ENCODE peak calls at places on chromosomes 16 and 17, in four cellular contexts. T is iPS DF 6.9, L is fibroblast of lung, I is left ventricle myocardium inferior. O is an unnamed sample.

GRCh38 chr16:16025214-16025968 is 76.0 kb downstream of the ABCC1 start:
- DNase-seq in T (no peak), L (peak; percentile 92), I (no peak), O (peak; percentile 60)

GRCh38 chr17:3546521-3546920 is 11.1 kb downstream of the TRPV3 start:
- DNase-seq in T (no peak), L (no peak), I (no peak), O (no peak)

GRCh38 chr16:49653577-49653976 is 202.3 kb downstream of the ZNF423 start:
- DNase-seq in T (no peak), L (no peak), I (no peak), O (no peak)

GRCh38 chr17:6069611-6070279 is 434 bp upstream of the WSCD1 start:
- DNase-seq in T (no peak), L (no peak), I (no peak), O (no peak)

GRCh38 chr17:41645371-41646063 is 21.1 kb upstream of the KRT17 start:
- DNase-seq in T (no peak), L (peak; percentile 48), I (no peak), O (no peak)

GRCh38 chr16:15723808-15724207 is 73.8 kb downstream of the NDE1 start:
- DNase-seq in T (no peak), L (no peak), I (no peak), O (no peak)

GRCh38 chr16:73196670-73197069 is 148.7 kb upstream of the ZFHX3 start:
- DNase-seq in T (peak; percentile 43), L (peak; percentile 77), I (peak; percentile 61), O (peak; percentile 77)

GRCh38 chr16:85464342-85465305 is 148.5 kb upstream of the GSE1 start:
- DNase-seq in T (no peak), L (no peak), I (no peak), O (no peak)

GRCh38 chr17:17737938-17738894 is 57.0 kb downstream of the RAI1 start:
- DNase-seq in T (no peak), L (peak; percentile 47), I (no peak), O (no peak)

DNA sequence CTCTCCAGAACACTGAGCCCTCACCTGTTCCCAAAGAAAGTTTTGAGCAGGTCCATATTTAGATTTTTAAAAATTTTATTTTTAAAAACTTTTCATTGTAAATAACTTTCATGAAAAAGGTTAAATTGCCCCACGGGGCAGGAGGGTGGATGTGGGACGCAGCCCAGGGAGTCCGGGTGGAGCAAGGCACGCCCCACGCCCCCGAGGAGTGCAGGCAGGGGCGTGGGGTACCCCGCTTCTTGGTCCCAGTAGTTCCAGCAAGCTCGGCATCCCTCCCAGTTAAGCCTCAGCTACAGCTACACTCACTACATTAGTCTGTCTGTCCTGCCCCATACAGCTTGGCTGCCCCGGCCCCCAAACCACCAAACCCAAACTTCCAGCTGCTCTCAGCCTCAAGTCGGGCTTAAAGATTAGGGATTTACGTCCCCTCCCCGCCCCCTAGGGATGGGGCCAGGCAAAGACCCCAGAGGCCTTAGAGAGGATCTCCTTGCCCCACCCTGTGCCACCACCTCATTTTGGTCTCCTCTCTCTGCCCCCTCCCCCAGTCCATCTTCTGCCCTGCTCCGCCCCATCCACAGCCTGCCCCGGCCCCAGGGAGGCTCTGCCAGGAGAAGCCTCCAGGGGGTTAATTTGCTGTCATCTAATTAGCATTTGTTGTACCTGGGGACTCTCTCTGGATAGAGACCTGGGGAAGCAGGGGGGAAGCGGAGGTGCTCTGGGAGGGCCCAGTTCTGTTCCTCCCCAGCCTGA is 4.6 kb downstream of the FOXJ1 start:
- DNase-seq in T (no peak), L (no peak), I (no peak), O (no peak)
- H3K4me1 ChIP-seq in T (peaks cover 35% of the 10 kb centered on the region), L (peaks cover 1% of the 10 kb centered on the region), I (peaks cover 45% of the 10 kb centered on the region), O (peaks cover 37% of the 10 kb centered on the region)

GRCh38 chr16:70523621-70524405 is at the start of gene SF3B3:
- DNase-seq in T (peak; percentile 31), L (no peak), I (no peak), O (peak; percentile 57)

GRCh38 chr16:70526403-70526802 is 2.8 kb downstream of the SF3B3 start:
- DNase-seq in T (no peak), L (peak; percentile 37), I (no peak), O (no peak)

GRCh38 chr16:70529051-70529777 is 5.6 kb downstream of the SF3B3 start:
- DNase-seq in T (no peak), L (peak; percentile 79), I (no peak), O (no peak)

GRCh38 chr16:70523013-70523620 is at the start of gene COG4:
- DNase-seq in T (peak; percentile 57), L (peak; percentile 87), I (peak; percentile 90), O (peak; percentile 85)

GRCh38 chr16:70527315-70527996 is 3.8 kb downstream of the SF3B3 start:
- DNase-seq in T (no peak), L (no peak), I (no peak), O (no peak)
- H3K36me3 ChIP-seq in T (peaks cover 20% of the 10 kb centered on the region), L (peaks cover 15% of the 10 kb centered on the region), I (peaks cover 58% of the 10 kb centered on the region), O (peaks cover 50% of the 10 kb centered on the region)

DNA sequence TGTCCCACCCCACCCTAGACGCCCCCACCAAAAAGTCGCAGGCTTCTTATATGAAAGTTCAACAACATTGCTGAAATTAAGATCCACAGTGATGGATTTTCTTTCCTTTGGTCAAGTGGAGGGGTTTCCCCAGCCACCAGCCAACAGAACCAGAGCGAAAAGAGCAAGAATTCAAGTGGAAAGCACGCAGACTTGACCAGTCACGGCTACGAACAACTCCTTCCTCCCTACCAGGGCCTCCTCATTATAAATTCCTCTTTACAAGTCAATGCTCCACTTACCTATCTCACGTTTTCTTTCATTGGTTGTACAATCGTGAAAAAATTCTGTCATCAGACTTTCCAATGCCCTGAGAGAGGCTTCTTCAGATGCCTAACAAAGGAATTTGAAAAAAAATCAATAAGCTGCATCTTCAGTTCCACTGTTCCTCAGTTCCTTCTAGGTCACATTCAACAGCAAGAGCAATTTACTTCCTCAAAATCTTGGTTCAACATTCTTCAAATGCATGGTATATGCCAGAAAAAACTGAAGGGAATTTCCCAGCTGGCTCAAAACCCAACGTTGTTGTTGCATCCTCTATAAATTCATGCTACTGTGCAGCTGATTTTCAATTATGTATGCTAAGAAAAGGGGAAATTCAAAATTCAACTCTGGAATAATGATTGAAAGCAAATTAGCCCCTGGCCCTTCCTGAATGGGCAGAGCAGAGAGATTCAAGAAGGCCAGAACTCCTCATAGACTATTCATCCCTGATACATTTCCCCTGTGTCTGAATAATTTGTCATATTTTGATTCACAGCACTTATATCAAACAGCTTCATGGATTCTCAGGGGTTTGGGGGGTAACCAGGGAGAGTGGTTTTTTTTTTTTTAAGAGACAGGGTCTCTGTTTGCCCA is 30.9 kb downstream of the XPO6 start:
- DNase-seq in T (no peak), L (peak; percentile 23), I (no peak), O (no peak)
- H3K4me1 ChIP-seq in T (peaks cover 2% of the 10 kb centered on the region), L (peaks cover 25% of the 10 kb centered on the region), I (peaks cover 46% of the 10 kb centered on the region), O (peaks cover 20% of the 10 kb centered on the region)

GRCh38 chr17:57559226-57559625 is 185.9 kb downstream of the CCDC182 start:
- DNase-seq in T (no peak), L (no peak), I (no peak), O (no peak)

GRCh38 chr17:57557363-57557762 is 187.7 kb downstream of the CCDC182 start:
- DNase-seq in T (no peak), L (no peak), I (no peak), O (no peak)

GRCh38 chr17:57555636-57556175 is 189.4 kb downstream of the CCDC182 start:
- DNase-seq in T (no peak), L (no peak), I (no peak), O (no peak)

GRCh38 chr17:57559634-57560387 is 185.3 kb downstream of the CCDC182 start:
- DNase-seq in T (no peak), L (no peak), I (no peak), O (no peak)

DNA sequence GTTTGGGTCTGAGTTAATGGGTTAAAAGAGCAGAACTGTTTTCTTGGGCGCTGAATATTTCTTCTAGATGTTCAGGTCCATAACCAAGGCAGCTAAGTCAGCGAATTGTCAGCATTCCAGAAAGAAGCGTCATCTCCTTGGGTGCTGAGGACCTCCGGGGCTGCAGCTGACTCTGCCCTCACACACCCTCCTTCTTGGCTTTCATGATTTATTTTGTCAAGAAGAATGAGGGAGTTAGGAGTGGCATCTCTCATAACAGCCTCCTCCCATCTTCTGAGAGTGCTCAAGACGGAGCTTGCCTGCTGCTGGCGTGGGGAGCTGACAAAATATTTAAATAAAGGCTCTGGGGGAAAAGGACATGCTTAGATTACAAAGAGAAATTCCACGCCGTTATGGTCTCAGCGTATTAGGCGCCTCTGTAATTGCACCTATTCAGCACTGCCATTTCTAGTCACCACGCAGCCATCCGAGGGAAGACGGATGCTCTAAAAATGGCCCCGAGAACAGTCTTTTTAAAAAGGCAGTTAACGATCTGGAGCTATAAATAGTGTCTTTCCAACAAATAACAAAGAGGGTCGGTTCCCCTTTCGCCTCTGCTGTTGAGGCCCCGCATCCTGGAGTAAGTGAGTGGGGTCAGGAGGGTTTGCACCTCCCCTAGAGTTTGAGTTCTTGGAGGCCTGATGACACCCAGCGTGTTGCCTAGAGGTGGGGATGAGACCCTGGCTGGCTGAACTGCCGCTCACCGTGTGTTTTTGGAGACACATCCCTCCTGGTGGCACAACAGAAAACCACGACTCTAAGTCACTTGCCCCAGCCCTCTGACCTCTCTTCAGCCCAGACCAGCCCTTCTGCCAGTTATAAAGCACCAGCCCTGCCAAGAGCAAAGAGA is 187.1 kb downstream of the CCDC182 start:
- DNase-seq in T (no peak), L (peak; percentile 62), I (no peak), O (no peak)
- H3K36me3 ChIP-seq in T (no peaks in the 10 kb centered on the region), L (no peaks in the 10 kb centered on the region), I (no peaks in the 10 kb centered on the region), O (no peaks in the 10 kb centered on the region)

GRCh38 chr16:14525021-14525420 is 105.0 kb downstream of the PARN start:
- DNase-seq in T (no peak), L (no peak), I (no peak), O (no peak)

GRCh38 chr16:14528306-14528948 is 101.6 kb downstream of the PARN start:
- DNase-seq in T (no peak), L (no peak), I (no peak), O (no peak)

GRCh38 chr16:14529010-14529669 is 100.9 kb downstream of the PARN start:
- DNase-seq in T (peak; percentile 77), L (peak; percentile 95), I (peak; percentile 63), O (peak; percentile 90)

GRCh38 chr16:14525596-14525995 is 104.5 kb downstream of the PARN start:
- DNase-seq in T (no peak), L (no peak), I (no peak), O (no peak)

DNA sequence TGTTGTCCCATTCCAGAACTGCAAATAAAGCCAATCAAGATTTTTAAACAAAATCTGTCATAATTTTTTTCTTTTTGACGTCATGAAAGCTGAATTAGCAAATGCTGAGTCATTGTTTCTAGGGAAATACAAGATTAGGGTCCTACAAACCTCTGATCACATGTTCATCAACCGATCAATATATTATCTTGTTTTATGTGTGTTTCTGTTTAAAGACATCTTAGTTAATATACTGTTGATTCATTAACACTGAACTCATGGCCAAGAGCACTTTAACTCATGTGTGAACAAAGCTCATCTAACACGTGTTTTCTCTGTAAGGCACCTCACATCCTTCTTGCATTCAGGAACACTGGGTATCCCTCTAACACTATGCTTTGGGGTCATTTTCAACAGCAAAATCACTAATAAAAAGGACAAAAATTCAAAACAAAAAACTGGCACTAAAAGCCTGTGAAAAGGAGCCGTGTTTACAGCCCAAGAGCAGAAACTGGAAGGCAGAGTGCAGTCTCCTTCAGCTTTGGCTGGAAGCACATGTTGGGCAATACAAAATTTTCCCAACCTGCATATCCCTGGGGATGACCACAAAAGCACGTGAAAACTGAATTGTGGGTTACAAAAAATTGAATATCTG is 102.5 kb downstream of the PARN start:
- DNase-seq in T (no peak), L (peak; percentile 90), I (no peak), O (peak; percentile 85)
- H3K4me1 ChIP-seq in T (peaks cover 3% of the 10 kb centered on the region), L (peaks cover 6% of the 10 kb centered on the region), I (peaks cover 29% of the 10 kb centered on the region), O (peaks cover 31% of the 10 kb centered on the region)

DNA sequence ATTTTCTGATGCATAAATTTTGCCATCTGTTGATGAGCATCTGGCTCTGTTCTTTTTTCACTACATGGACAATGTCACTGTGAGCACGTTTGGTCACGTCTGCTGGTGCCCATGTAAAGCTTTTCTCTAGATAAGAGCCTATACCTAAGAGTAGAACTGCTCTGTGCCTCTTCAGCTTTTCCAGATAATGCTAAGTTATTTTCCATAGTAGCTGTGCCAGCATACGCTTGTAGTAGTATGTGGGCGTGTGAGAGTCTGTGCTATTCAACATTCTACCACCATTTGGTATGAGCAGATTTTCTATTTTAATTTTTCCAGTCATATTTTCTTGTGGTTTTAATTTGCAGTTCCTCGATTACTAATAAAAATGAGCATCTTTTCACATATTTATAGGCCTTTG is 33.2 kb downstream of the VPS35L start:
- DNase-seq in T (no peak), L (no peak), I (no peak), O (no peak)
- H3K36me3 ChIP-seq in T (no peaks in the 10 kb centered on the region), L (no peaks in the 10 kb centered on the region), I (peaks cover 46% of the 10 kb centered on the region), O (peaks cover 44% of the 10 kb centered on the region)